ENCODE peak calls at places on chromosomes 12 and 14, in seven cellular contexts. Q is HCT116; G is cardiac muscle cell; C is gastrocnemius medialis; M is effector memory CD4-positive, alpha-beta T cell; Y is Peyer's patch; K is CD4-positive, CD25-positive, alpha-beta regulatory T cell. H is an unnamed sample. For H3K4me1 and H3K9me3, the result is how much of the 10 kb centered on the place peaks cover.

GRCh38 chr14:24900281-24900868 is 149.6 kb downstream of the STXBP6 start:
- DNase-seq in M (no peak), G (peak), Y (no peak), K (no peak), Q (no peak), C (no peak), H (no peak)

GRCh38 chr12:123223241-123223668 is 9.7 kb downstream of the MPHOSPH9 start:
- DNase-seq in C (no peak), K (peak), Y (peak), M (peak), G (no peak), Q (no peak), H (no peak)

GRCh38 chr12:38915783-38916182 is 10.4 kb upstream of the CPNE8 start:
- DNase-seq in Y (no peak), C (no peak), M (no peak), K (no peak), G (no peak), Q (no peak), H (no peak)

GRCh38 chr14:75258079-75258802 is 20.4 kb upstream of the FOS start:
- DNase-seq in G (peak), Q (no peak), C (peak), K (no peak), Y (no peak), M (no peak), H (no peak)

GRCh38 chr14:94113908-94114588 is 3.5 kb downstream of the IFI27 start:
- DNase-seq in G (no peak), M (no peak), K (no peak), Q (no peak), Y (no peak), C (no peak), H (no peak)

GRCh38 chr12:108985750-108986149 is 35.1 kb downstream of the SVOP start:
- DNase-seq in M (no peak), K (no peak), C (no peak), Q (no peak), Y (no peak), G (no peak), H (no peak)

GRCh38 chr12:401235-402126 is at the start of gene CCDC77:
- DNase-seq in C (peak), G (peak), M (peak), Q (peak), K (peak), Y (peak), H (peak)

GRCh38 chr12:118625050-118625675 is 248.8 kb downstream of the SUDS3 start:
- DNase-seq in Y (no peak), Q (no peak), G (no peak), C (no peak), K (no peak), M (no peak), H (no peak)

GRCh38 chr12:89648211-89648930 is 60.3 kb downstream of the ATP2B1 start:
- DNase-seq in M (no peak), G (peak), Y (no peak), C (no peak), K (no peak), Q (no peak), H (no peak)

GRCh38 chr12:82517027-82517426 is 158.7 kb downstream of the METTL25 start:
- DNase-seq in M (no peak), G (peak), K (no peak), Q (peak), C (no peak), Y (no peak), H (no peak)

GRCh38 chr12:91023326-91024004 is 18.7 kb upstream of the EPYC start:
- DNase-seq in G (peak), Q (no peak), K (no peak), M (no peak), C (no peak), Y (no peak), H (no peak)

GRCh38 chr12:30678221-30678620 is 17.4 kb downstream of the IPO8 start:
- DNase-seq in M (no peak), K (no peak), Y (no peak), G (no peak), Q (no peak), C (no peak), H (no peak)

GRCh38 chr14:84963518-84963917 is 566.4 kb upstream of the FLRT2 start:
- DNase-seq in M (no peak), Y (no peak), Q (no peak), C (no peak), G (no peak), K (no peak), H (no peak)

DNA sequence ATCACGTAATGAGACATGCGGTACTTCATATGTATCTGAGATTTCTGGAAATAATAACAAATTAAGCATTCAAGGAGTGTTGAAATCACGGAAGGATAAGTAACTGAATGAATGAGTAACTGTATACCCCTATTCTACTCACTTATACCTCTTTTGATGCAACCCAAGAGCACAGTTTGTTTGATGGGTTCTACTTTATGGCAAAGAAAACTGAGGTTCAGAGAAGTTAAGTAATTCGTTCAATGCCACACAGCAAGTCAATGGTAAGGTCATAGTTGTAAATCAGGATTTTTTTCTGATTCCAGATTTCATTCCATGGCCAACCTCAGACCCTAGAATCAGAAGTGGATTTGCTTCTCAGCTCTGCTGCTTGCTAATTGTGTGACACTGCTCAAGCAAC is 544.5 kb upstream of the TBX3 start:
- DNase-seq in Q (no peak), K (no peak), Y (no peak), C (no peak), M (no peak), G (no peak), H (no peak)
- H3K4me3 ChIP-seq in Q (no peak), K (no peak), Y (no peak), C (no peak), M (no peak), G (no peak), H (no peak)

GRCh38 chr12:53042607-53043454 is 7.0 kb upstream of the TNS2 start:
- DNase-seq in G (no peak), C (no peak), M (no peak), K (no peak), Y (no peak), Q (no peak), H (no peak)
- H3K4me1 ChIP-seq in G (under half), C (under half), M (under half), K (under half), Y (under half), Q (under half), H (under half)

GRCh38 chr12:12482959-12483358 is 79.7 kb downstream of the DUSP16 start:
- DNase-seq in G (no peak), Y (no peak), M (no peak), Q (no peak), K (no peak), C (no peak), H (no peak)

GRCh38 chr12:12481636-12482035 is 81.0 kb downstream of the DUSP16 start:
- DNase-seq in Y (no peak), G (no peak), K (peak), C (no peak), Q (no peak), M (peak), H (no peak)

GRCh38 chr12:12482150-12482761 is 80.4 kb downstream of the DUSP16 start:
- DNase-seq in M (peak), K (peak), C (no peak), G (no peak), Y (no peak), Q (no peak), H (no peak)

GRCh38 chr12:12477532-12477890 is 85.2 kb downstream of the DUSP16 start:
- DNase-seq in C (no peak), G (no peak), Y (no peak), Q (no peak), M (no peak), K (no peak), H (no peak)

DNA sequence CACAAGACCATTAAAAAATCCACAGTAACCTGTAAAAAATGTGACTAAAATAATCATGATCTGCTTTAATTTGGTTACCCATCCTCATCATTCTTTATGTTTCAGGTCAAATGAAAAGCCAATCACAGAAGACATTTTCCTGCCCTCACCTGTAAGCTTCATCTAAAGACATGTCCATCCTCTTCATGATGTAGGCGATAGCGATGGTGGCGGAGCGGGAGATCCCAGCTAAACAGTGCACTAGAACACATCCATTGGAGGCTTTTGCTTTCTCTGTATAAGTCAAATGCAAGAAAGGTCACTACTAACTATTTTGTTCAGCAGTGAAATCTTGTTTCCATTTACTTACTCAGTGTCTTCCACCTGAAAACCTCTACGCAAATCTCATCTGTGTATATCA is 82.6 kb downstream of the DUSP16 start:
- DNase-seq in G (no peak), K (no peak), Q (no peak), Y (no peak), C (no peak), M (no peak), H (no peak)
- H3K9me3 ChIP-seq in G (under half), K (under half), Q (under half), Y (under half), C (under half), M (under half), H (under half)

GRCh38 chr12:131683266-131684014 is 27.4 kb upstream of the SFSWAP start:
- DNase-seq in G (no peak), Q (no peak), C (no peak), K (no peak), M (no peak), Y (no peak), H (no peak)

GRCh38 chr12:131681257-131681620 is 29.7 kb upstream of the SFSWAP start:
- DNase-seq in K (no peak), M (no peak), Q (no peak), Y (no peak), C (no peak), G (no peak), H (no peak)

GRCh38 chr12:131682511-131682895 is 28.4 kb upstream of the SFSWAP start:
- DNase-seq in Y (no peak), G (no peak), C (no peak), K (no peak), M (no peak), Q (no peak), H (no peak)

GRCh38 chr12:131687346-131688125 is 23.4 kb upstream of the SFSWAP start:
- DNase-seq in K (no peak), Q (no peak), M (no peak), C (no peak), Y (no peak), G (no peak), H (no peak)

GRCh38 chr12:131684015-131684725 is 26.7 kb upstream of the SFSWAP start:
- DNase-seq in C (no peak), Q (no peak), G (no peak), Y (no peak), M (no peak), K (no peak), H (no peak)
- H3K4me3 ChIP-seq in C (no peak), Q (no peak), G (no peak), Y (no peak), M (no peak), K (no peak), H (no peak)

DNA sequence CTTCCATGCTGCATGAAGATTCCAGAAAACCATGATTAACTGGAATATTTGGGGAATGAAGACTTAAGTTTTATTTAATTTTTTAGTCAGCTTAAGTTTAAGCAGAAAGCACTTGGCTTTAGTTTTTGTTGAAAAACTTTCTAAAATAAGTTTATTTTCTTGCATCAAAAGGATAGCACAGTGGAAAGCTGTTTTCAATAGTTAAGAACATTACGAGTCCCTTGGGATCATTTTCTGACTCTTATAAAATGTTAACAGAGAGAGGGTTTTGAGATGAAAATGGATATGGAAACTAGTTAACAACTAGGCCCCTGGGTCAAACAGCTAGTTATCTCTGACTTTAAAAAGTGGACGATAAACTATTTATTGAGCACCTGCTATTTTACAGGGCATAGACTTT is 181.9 kb upstream of the SLC38A2 start:
- DNase-seq in K (no peak), Q (no peak), C (no peak), M (no peak), G (no peak), Y (no peak), H (no peak)
- H3K4me1 ChIP-seq in K (under half), Q (half or more), C (half or more), M (under half), G (under half), Y (under half), H (under half)

GRCh38 chr12:50763637-50764115 is at the start of gene ATF1:
- DNase-seq in Q (peak), Y (peak), K (peak), G (peak), C (peak), M (peak), H (peak)

GRCh38 chr12:50765325-50765911 is 1.5 kb downstream of the ATF1 start:
- DNase-seq in K (peak), M (peak), G (peak), Q (no peak), C (peak), Y (peak), H (no peak)

GRCh38 chr12:50764861-50765324 is 992 bp downstream of the ATF1 start:
- DNase-seq in K (peak), C (no peak), Y (peak), M (peak), Q (no peak), G (peak), H (peak)

DNA sequence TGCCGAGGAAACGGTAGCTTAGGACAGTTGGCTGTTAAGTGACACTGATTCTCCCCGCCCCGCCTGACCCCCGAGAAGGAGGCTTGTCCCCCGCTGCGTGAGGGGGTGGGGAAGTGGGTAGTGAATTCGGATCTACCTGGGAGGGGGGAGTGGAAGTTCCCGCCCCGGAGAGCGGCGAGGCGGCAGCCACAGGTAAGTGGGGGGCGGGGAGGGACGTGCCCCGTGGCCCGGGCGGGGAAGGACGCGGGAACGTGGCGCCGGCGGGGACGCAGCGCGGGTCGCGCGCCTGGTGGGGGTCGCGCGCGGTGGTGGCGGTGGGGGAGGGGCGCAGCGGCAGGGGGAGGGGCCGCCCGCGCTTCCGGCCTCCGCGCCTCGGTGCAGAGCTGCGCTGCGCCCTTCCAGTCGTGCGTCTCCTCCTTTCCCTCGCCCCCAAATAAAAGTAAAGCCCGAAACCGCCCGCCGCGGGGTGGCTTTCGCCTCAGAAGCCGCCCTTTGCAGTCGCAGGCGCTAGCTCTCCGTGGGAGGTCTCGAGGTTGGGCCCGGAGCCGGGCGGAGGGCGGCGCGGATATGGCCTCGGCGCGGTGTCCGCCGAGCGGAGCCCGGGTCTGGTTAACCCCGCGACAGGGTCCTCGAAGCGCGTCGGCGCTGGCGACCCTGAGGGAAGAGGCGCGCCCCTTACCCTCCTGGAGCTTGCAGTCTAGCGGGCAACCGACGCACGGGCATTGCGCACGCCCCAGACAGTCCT is 387 bp downstream of the ATF1 start:
- DNase-seq in Y (no peak), C (no peak), G (peak), M (peak), K (peak), Q (no peak), H (peak)
- H3K9me3 ChIP-seq in Y (under half), C (under half), G (under half), M (under half), K (under half), Q (under half), H (under half)